ENCODE peak calls at places on chromosomes 1 and 21, in seven cellular contexts. L is NB4, D is psoas muscle, Y is AG09319, H is coronary artery, K is stomach, R is upper lobe of left lung. O is an unnamed sample.
A peak's percentile ranks its signal among the peaks of the same experiment; 100 is the strongest.

GRCh38 chr1:48775817-48776399 is 783 bp downstream of the BEND5 start:
- DNase-seq in L (no peak), D (no peak), Y (no peak), H (no peak), K (no peak), R (no peak), O (no peak)

GRCh38 chr1:925532-926421 is 2.1 kb downstream of the SAMD11 start:
- DNase-seq in L (peak; percentile 40), D (peak; percentile 53), Y (no peak), H (no peak), K (no peak), R (no peak), O (no peak)

GRCh38 chr21:44657635-44658183 is at the start of gene KRTAP12-3:
- DNase-seq in L (no peak), D (no peak), Y (no peak), H (no peak), K (no peak), R (no peak), O (no peak)

GRCh38 chr1:57633055-57633454 is 209.2 kb upstream of the DAB1 start:
- DNase-seq in L (no peak), D (no peak), Y (no peak), H (no peak), K (no peak), R (no peak), O (no peak)

GRCh38 chr1:226033599-226034390 is 28.7 kb upstream of the H3-3A start:
- DNase-seq in L (no peak), D (no peak), Y (no peak), H (no peak), K (no peak), R (peak; percentile 40), O (no peak)

GRCh38 chr1:25130895-25131294 is 101.4 kb downstream of the SYF2 start:
- DNase-seq in L (no peak), D (no peak), Y (no peak), H (no peak), K (no peak), R (no peak), O (no peak)

GRCh38 chr21:41820384-41821080 is 53.7 kb upstream of the RIPK4 start:
- DNase-seq in L (no peak), D (no peak), Y (no peak), H (no peak), K (no peak), R (no peak), O (no peak)

GRCh38 chr1:172826096-172826741 is 167.3 kb downstream of the FASLG start:
- DNase-seq in L (peak; percentile 55), D (no peak), Y (peak; percentile 62), H (no peak), K (no peak), R (no peak), O (peak; percentile 41)

GRCh38 chr1:172449585-172450523 is 6.0 kb upstream of the PIGC start:
- DNase-seq in L (peak; percentile 88), D (peak; percentile 54), Y (no peak), H (no peak), K (peak; percentile 62), R (peak; percentile 75), O (peak; percentile 75)

GRCh38 chr1:10980094-10980577 is 32.3 kb upstream of the TARDBP start:
- DNase-seq in L (no peak), D (peak; percentile 79), Y (peak; percentile 71), H (peak; percentile 89), K (peak; percentile 88), R (peak; percentile 90), O (peak; percentile 82)

GRCh38 chr1:162720996-162721395 is 69.5 kb upstream of the HSD17B7 start:
- DNase-seq in L (no peak), D (no peak), Y (no peak), H (no peak), K (no peak), R (no peak), O (no peak)

GRCh38 chr1:33086384-33086850 is 5.5 kb downstream of the AZIN2 start:
- DNase-seq in L (peak; percentile 77), D (peak; percentile 78), Y (peak; percentile 49), H (no peak), K (peak; percentile 77), R (peak; percentile 63), O (peak; percentile 73)

GRCh38 chr1:243680861-243681260 is 169.2 kb downstream of the AKT3 start:
- DNase-seq in L (no peak), D (no peak), Y (no peak), H (no peak), K (no peak), R (no peak), O (no peak)

GRCh38 chr1:196178083-196178635 is 430.1 kb downstream of the KCNT2 start:
- DNase-seq in L (no peak), D (no peak), Y (no peak), H (no peak), K (no peak), R (no peak), O (no peak)

GRCh38 chr1:217881131-217881543 is 250.0 kb downstream of the SPATA17 start:
- DNase-seq in L (no peak), D (no peak), Y (no peak), H (no peak), K (no peak), R (no peak), O (no peak)

GRCh38 chr1:165738794-165739193 is 29.9 kb downstream of the TMCO1 start:
- DNase-seq in L (no peak), D (no peak), Y (no peak), H (no peak), K (no peak), R (no peak), O (no peak)

DNA sequence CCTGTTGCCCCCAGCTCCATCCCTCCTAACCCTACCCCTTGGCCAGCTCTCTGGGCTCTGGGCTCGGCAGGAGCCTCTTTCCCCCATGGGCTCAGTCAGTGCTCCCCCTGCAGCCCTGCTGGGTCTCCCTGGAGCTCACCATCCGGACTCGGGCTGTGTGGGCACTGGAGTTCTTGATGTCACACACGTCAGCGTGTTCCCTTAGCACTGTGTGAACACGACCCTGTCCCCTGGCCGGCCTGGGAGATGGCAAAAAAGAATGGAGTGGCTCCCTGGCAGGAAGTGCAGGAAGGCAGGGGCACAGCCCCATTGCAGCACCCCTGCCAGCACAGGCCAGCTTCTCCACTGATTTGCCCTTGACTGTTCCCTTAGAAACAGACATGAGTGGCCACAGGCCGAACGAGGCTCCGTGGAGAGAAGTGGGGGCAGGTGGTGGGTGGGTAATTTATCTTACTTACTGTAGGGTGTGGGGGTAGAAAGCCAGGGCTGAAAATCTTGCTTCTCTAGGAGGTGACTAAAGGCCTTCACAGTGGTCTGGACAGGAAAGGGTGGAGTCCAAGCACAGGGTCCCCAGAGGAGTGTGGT is 381.8 kb upstream of the VAMP3 start:
- DNase-seq in L (peak; percentile 44), D (no peak), Y (no peak), H (peak; percentile 59), K (peak; percentile 17), R (no peak), O (no peak)
- TF ChIP-seq CTCF in L (no peak), D (no peak), Y (no peak), H (no peak), K (no peak), R (no peak), O (no peak)

GRCh38 chr1:40919475-40920011 is 57.4 kb upstream of the CITED4 start:
- DNase-seq in L (no peak), D (no peak), Y (no peak), H (no peak), K (peak; percentile 92), R (no peak), O (peak; percentile 95)
- TF ChIP-seq CTCF in L (no peak), D (no peak), Y (no peak), H (no peak), K (no peak), R (no peak), O (no peak)

DNA sequence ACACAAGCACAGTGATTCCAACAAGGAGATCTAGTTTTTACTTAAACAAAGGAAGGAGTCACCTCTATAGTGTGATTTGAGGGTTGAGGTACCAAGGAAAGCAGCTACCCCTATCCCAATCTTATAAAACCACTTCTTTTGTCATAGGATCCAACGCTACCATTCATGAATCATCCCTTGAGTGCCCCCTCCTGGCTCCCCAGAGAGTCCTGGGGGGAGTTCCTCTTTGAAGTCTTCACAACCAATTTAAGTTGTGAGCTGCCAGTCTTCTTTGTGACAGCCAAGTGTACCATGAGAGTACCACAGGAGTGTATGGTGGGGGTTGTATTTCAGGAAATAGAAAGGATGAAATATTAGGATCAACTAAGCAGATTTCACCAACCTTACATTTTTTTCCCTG is 39.1 kb upstream of the NHLH2 start:
- DNase-seq in L (peak; percentile 82), D (no peak), Y (no peak), H (no peak), K (no peak), R (no peak), O (no peak)
- TF ChIP-seq CTCF in L (peak; percentile 49), D (no peak), Y (no peak), H (no peak), K (no peak), R (no peak), O (no peak)

GRCh38 chr1:21508580-21509350 is 458 bp upstream of the ALPL start:
- DNase-seq in L (peak; percentile 63), D (peak; percentile 72), Y (no peak), H (no peak), K (peak; percentile 76), R (peak; percentile 87), O (peak; percentile 79)
- TF ChIP-seq CTCF in L (peak; percentile 28), D (peak; percentile 59), Y (peak; percentile 50), H (no peak), K (peak; percentile 43), R (peak; percentile 80), O (peak; percentile 65)

O was measured in Calu3.